ENCODE peak calls at places on chromosomes 11 and 22, in six cellular contexts. One of them, this sample, is unnamed.

GRCh38 chr11:68213135-68213515 is at the start of gene KMT5B:
- DNase-seq in sigmoid colon: no peak
- DNase-seq in H1: no peak
- DNase-seq in GM12878: no peak
- DNase-seq in esophagus muscularis mucosa: no peak
- DNase-seq in SK-N-SH: peak
- DNase-seq in this sample: peak

GRCh38 chr11:1398506-1399235 is 8.9 kb downstream of the BRSK2 start:
- DNase-seq in sigmoid colon: no peak
- DNase-seq in H1: no peak
- DNase-seq in GM12878: no peak
- DNase-seq in esophagus muscularis mucosa: no peak
- DNase-seq in SK-N-SH: no peak
- DNase-seq in this sample: no peak

GRCh38 chr11:721913-722811 is 16.1 kb downstream of the EPS8L2 start:
- DNase-seq in sigmoid colon: no peak
- DNase-seq in H1: no peak
- DNase-seq in GM12878: no peak
- DNase-seq in esophagus muscularis mucosa: no peak
- DNase-seq in SK-N-SH: peak
- DNase-seq in this sample: peak

GRCh38 chr22:29799217-29799680 is 32.1 kb downstream of the UQCR10 start:
- DNase-seq in sigmoid colon: peak
- DNase-seq in H1: no peak
- DNase-seq in GM12878: no peak
- DNase-seq in esophagus muscularis mucosa: peak
- DNase-seq in SK-N-SH: peak
- DNase-seq in this sample: no peak

GRCh38 chr11:108333403-108333899 is 110.6 kb downstream of the ATM start:
- DNase-seq in sigmoid colon: no peak
- DNase-seq in H1: no peak
- DNase-seq in GM12878: no peak
- DNase-seq in esophagus muscularis mucosa: no peak
- DNase-seq in SK-N-SH: no peak
- DNase-seq in this sample: no peak

GRCh38 chr11:115530752-115531151 is 26.5 kb upstream of the CADM1 start:
- DNase-seq in sigmoid colon: no peak
- DNase-seq in H1: no peak
- DNase-seq in GM12878: no peak
- DNase-seq in esophagus muscularis mucosa: no peak
- DNase-seq in SK-N-SH: no peak
- DNase-seq in this sample: peak

GRCh38 chr11:123195182-123196059 is at the start of gene CLMP:
- DNase-seq in sigmoid colon: peak
- DNase-seq in H1: no peak
- DNase-seq in GM12878: no peak
- DNase-seq in esophagus muscularis mucosa: no peak
- DNase-seq in SK-N-SH: peak
- DNase-seq in this sample: peak

GRCh38 chr22:46652930-46653331 is 32.7 kb downstream of the GRAMD4 start:
- DNase-seq in sigmoid colon: no peak
- DNase-seq in H1: no peak
- DNase-seq in GM12878: no peak
- DNase-seq in esophagus muscularis mucosa: no peak
- DNase-seq in SK-N-SH: no peak
- DNase-seq in this sample: peak

GRCh38 chr11:62186195-62186594 is 3.8 kb upstream of the SCGB1D1 start:
- DNase-seq in sigmoid colon: no peak
- DNase-seq in H1: no peak
- DNase-seq in GM12878: no peak
- DNase-seq in esophagus muscularis mucosa: no peak
- DNase-seq in SK-N-SH: no peak
- DNase-seq in this sample: no peak

GRCh38 chr11:89016214-89016613 is 49.6 kb downstream of the GRM5 start:
- DNase-seq in sigmoid colon: no peak
- DNase-seq in H1: no peak
- DNase-seq in GM12878: no peak
- DNase-seq in esophagus muscularis mucosa: no peak
- DNase-seq in SK-N-SH: no peak
- DNase-seq in this sample: no peak
- TF ChIP-seq POLR2AphosphoS5 in sigmoid colon: no peak
- TF ChIP-seq POLR2AphosphoS5 in H1: no peak
- TF ChIP-seq POLR2AphosphoS5 in GM12878: no peak
- TF ChIP-seq POLR2AphosphoS5 in esophagus muscularis mucosa: no peak
- TF ChIP-seq POLR2AphosphoS5 in SK-N-SH: no peak
- TF ChIP-seq POLR2AphosphoS5 in this sample: no peak

DNA sequence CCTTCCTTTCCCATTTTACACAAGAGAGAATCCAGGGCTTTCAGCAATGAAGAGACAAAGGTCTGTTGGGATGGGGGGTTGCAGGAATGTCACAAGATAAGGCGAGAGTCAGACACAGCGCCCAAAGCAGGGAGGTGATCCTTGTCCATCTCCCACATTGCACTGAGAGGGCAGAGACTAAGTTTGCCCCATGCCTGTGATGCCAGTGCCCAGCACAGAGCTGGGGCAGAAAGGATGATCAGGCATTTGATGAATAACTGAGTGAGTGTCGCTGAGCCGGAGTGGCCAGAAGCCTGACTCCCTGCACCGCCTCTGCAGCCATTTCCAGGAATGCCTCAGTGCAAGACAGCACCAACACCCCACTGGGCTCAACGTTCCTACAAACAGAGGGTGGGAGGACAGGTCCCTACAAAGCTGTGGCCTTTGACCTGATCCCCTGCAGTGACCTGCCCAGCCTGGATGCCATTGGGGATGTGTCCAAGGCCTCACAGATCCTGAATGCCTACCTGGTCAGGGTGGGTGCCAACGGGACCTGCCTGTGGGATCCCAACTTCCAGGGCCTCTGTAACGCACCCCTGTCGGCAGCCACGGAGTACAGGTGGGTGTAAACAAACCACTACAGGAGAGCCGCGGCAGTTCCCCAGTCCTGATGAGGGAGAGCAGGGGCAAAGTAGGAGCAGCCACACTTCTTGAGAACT is 2.3 kb downstream of the UPK3A start:
- DNase-seq in sigmoid colon: no peak
- DNase-seq in H1: no peak
- DNase-seq in GM12878: no peak
- DNase-seq in esophagus muscularis mucosa: no peak
- DNase-seq in SK-N-SH: no peak
- DNase-seq in this sample: no peak
- H3K4me3 ChIP-seq in sigmoid colon: no peak
- H3K4me3 ChIP-seq in H1: no peak
- H3K4me3 ChIP-seq in GM12878: no peak
- H3K4me3 ChIP-seq in esophagus muscularis mucosa: no peak
- H3K4me3 ChIP-seq in SK-N-SH: no peak
- H3K4me3 ChIP-seq in this sample: no peak

GRCh38 chr11:69775163-69775755 is at the start of gene FGF4:
- DNase-seq in sigmoid colon: no peak
- DNase-seq in H1: peak
- DNase-seq in GM12878: no peak
- DNase-seq in esophagus muscularis mucosa: no peak
- DNase-seq in SK-N-SH: peak
- DNase-seq in this sample: no peak
- TF ChIP-seq EP300 in sigmoid colon: no peak
- TF ChIP-seq EP300 in H1: no peak
- TF ChIP-seq EP300 in GM12878: no peak
- TF ChIP-seq EP300 in esophagus muscularis mucosa: no peak
- TF ChIP-seq EP300 in SK-N-SH: no peak
- TF ChIP-seq EP300 in this sample: no peak

GRCh38 chr11:47176328-47177228 is at the start of gene ARFGAP2:
- DNase-seq in sigmoid colon: peak
- DNase-seq in H1: no peak
- DNase-seq in GM12878: peak
- DNase-seq in esophagus muscularis mucosa: peak
- DNase-seq in SK-N-SH: peak
- DNase-seq in this sample: peak

GRCh38 chr11:47171057-47171838 is 5.4 kb downstream of the ARFGAP2 start:
- DNase-seq in sigmoid colon: no peak
- DNase-seq in H1: no peak
- DNase-seq in GM12878: no peak
- DNase-seq in esophagus muscularis mucosa: no peak
- DNase-seq in SK-N-SH: no peak
- DNase-seq in this sample: no peak

GRCh38 chr11:47172740-47173139 is 3.9 kb downstream of the ARFGAP2 start:
- DNase-seq in sigmoid colon: no peak
- DNase-seq in H1: no peak
- DNase-seq in GM12878: no peak
- DNase-seq in esophagus muscularis mucosa: no peak
- DNase-seq in SK-N-SH: no peak
- DNase-seq in this sample: no peak

GRCh38 chr11:47175746-47176327 is 842 bp downstream of the ARFGAP2 start:
- DNase-seq in sigmoid colon: no peak
- DNase-seq in H1: no peak
- DNase-seq in GM12878: no peak
- DNase-seq in esophagus muscularis mucosa: no peak
- DNase-seq in SK-N-SH: no peak
- DNase-seq in this sample: no peak

DNA sequence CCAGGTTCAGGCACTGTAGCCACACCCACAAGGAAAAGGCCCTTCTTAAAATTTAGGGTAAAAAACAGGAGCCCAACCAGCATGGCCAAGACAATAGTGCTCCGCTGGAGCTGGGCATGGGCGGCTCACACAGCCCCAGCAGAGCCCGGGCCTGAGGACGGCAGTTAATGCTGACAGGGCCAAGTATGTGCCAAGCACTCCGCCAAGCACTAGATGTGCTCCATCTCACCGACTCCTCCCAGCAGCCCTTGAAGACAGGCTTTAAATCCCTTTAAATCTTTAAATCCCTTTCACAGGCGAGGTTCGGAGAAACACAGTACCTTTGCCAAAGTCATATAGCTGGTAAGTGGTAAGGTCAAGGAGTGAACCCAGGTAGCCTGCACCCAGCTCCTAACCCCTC is 4.8 kb downstream of the ARFGAP2 start:
- DNase-seq in sigmoid colon: peak
- DNase-seq in H1: no peak
- DNase-seq in GM12878: no peak
- DNase-seq in esophagus muscularis mucosa: no peak
- DNase-seq in SK-N-SH: no peak
- DNase-seq in this sample: no peak
- TF ChIP-seq POLR2AphosphoS5 in sigmoid colon: no peak
- TF ChIP-seq POLR2AphosphoS5 in H1: no peak
- TF ChIP-seq POLR2AphosphoS5 in GM12878: no peak
- TF ChIP-seq POLR2AphosphoS5 in esophagus muscularis mucosa: peak
- TF ChIP-seq POLR2AphosphoS5 in SK-N-SH: no peak
- TF ChIP-seq POLR2AphosphoS5 in this sample: no peak